ENCODE peak calls at places on chromosomes 13 and 19, in six cellular contexts. Y is GM13976, A is endothelial cell, K is endothelial cell of umbilical vein, N is fibroblast of pulmonary artery, W is ascending aorta. Q is an unnamed sample.

GRCh38 chr13:110126391-110126961 is 180.5 kb downstream of the COL4A1 start:
- DNase-seq in Y (no peak), A (peak; percentile 52), K (peak; percentile 98), N (peak; percentile 98), W (peak; percentile 84), Q (no peak)

GRCh38 chr13:35478384-35479222 is 2.1 kb upstream of the MAB21L1 start:
- DNase-seq in Y (no peak), A (peak; percentile 51), K (no peak), N (no peak), W (no peak), Q (no peak)

GRCh38 chr13:42981317-42981716 is 10.7 kb downstream of the EPSTI1 start:
- DNase-seq in Y (no peak), A (no peak), K (no peak), N (peak; percentile 76), W (no peak), Q (no peak)

GRCh38 chr19:43651758-43652545 is 12.3 kb upstream of the CADM4 start:
- DNase-seq in Y (peak; percentile 70), A (peak; percentile 71), K (peak; percentile 77), N (peak; percentile 77), W (no peak), Q (no peak)

GRCh38 chr13:44272692-44273091 is 100.9 kb upstream of the SERP2 start:
- DNase-seq in Y (no peak), A (no peak), K (no peak), N (no peak), W (peak; percentile 74), Q (no peak)

GRCh38 chr13:77595166-77595810 is 59.8 kb downstream of the SCEL start:
- DNase-seq in Y (no peak), A (no peak), K (no peak), N (no peak), W (no peak), Q (no peak)

GRCh38 chr19:6730153-6730804 is 7.1 kb downstream of the GPR108 start:
- DNase-seq in Y (no peak), A (no peak), K (no peak), N (no peak), W (peak; percentile 82), Q (peak; percentile 96)

GRCh38 chr19:45791744-45792481 is 732 bp downstream of the DMWD start:
- DNase-seq in Y (no peak), A (no peak), K (no peak), N (no peak), W (no peak), Q (no peak)

GRCh38 chr19:12126707-12127106 is 13.4 kb downstream of the ZNF20 start:
- DNase-seq in Y (no peak), A (no peak), K (no peak), N (peak; percentile 30), W (no peak), Q (no peak)

GRCh38 chr13:40613192-40613818 is 53.1 kb downstream of the FOXO1 start:
- DNase-seq in Y (peak; percentile 43), A (no peak), K (peak; percentile 70), N (no peak), W (peak; percentile 66), Q (no peak)

GRCh38 chr13:66888698-66889097 is 341.4 kb downstream of the PCDH9 start:
- DNase-seq in Y (no peak), A (no peak), K (no peak), N (peak; percentile 16), W (no peak), Q (no peak)

GRCh38 chr19:16836115-16836905 is 7.1 kb downstream of the SIN3B start:
- DNase-seq in Y (peak; percentile 77), A (no peak), K (no peak), N (no peak), W (no peak), Q (no peak)
- TF ChIP-seq CTCF in Y (peak; percentile 18), A (no peak), K (peak; percentile 4), N (no peak), W (no peak), Q (no peak)

GRCh38 chr13:86788624-86789023 is 882.5 kb upstream of the SLITRK5 start:
- DNase-seq in Y (no peak), A (no peak), K (no peak), N (no peak), W (no peak), Q (no peak)
- TF ChIP-seq CTCF in Y (no peak), A (no peak), K (no peak), N (no peak), W (no peak), Q (no peak)

DNA sequence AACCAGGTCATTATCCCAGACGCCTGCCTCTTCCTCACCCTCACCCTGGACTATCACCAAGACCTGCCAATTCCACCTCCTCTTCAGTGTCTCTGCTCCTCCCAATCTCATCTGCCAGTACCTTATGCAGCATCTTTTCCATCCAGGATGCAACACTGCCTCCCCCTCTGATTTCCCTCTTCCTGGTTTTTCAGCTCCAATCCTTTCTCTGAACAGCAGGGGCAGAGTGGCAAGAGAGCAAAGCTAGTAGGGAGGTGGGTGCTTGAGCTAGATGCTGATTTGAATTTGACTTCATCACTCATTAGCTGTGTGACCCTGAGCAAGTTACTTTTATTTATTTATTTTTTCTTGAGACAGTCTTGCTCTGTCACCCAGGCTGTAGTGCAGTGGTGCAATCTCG is 25.6 kb upstream of the CABP5 start:
- DNase-seq in Y (no peak), A (peak; percentile 5), K (no peak), N (no peak), W (no peak), Q (no peak)
- TF ChIP-seq CTCF in Y (no peak), A (no peak), K (no peak), N (no peak), W (no peak), Q (no peak)

DNA sequence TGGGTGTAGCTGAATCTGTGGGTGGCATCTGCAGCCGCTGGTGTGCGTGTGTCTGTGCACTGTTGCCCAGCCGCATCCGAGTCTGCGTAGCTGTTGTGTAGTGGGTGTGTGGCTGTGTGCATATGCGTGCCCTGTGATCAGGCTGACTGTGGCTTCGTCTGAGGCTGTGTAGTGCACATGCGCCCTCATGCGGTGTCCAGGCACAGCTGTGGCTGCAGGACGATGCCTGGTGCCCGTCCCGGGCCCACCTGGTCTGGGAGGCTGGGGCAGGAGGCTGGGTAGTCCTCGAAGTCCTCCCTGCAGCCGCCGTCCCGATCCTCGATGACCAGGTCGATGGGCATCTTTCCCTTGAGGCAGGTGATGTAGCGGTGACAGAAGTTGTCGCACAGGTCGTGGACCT is 4.9 kb downstream of the MEIS3 start:
- DNase-seq in Y (no peak), A (peak; percentile 48), K (no peak), N (no peak), W (no peak), Q (no peak)
- TF ChIP-seq CTCF in Y (no peak), A (no peak), K (peak; percentile 47), N (no peak), W (no peak), Q (no peak)

GRCh38 chr13:59750860-59751259 is 412.9 kb downstream of the DIAPH3 start:
- DNase-seq in Y (no peak), A (peak; percentile 21), K (peak; percentile 4), N (peak; percentile 67), W (no peak), Q (no peak)

GRCh38 chr13:59745395-59745788 is 418.3 kb downstream of the DIAPH3 start:
- DNase-seq in Y (no peak), A (no peak), K (no peak), N (peak; percentile 59), W (no peak), Q (no peak)

GRCh38 chr13:59744747-59745394 is 418.9 kb downstream of the DIAPH3 start:
- DNase-seq in Y (no peak), A (no peak), K (no peak), N (no peak), W (no peak), Q (no peak)

GRCh38 chr13:59746291-59746962 is 417.3 kb downstream of the DIAPH3 start:
- DNase-seq in Y (no peak), A (no peak), K (no peak), N (peak; percentile 23), W (no peak), Q (no peak)

DNA sequence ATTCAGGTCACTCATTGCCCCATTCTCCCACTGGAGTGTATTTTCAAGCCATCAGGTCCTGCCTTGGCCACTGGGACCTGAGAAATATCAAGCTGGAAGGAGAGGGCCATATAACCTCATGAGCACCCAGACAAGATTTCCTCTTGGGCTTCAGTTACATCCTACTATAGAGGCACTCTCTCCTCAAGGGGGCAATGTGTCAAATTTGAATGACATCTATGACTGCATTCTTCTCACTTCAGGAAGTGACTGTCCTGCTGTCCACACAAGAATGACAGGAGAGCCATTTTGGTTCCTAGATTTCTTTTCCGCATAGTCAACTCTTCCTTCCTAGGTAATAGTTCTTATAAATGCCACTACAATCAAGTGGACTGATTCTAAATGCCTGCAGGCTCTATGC is 416.2 kb downstream of the DIAPH3 start:
- DNase-seq in Y (no peak), A (no peak), K (no peak), N (no peak), W (no peak), Q (no peak)
- TF ChIP-seq CTCF in Y (no peak), A (no peak), K (no peak), N (no peak), W (no peak), Q (no peak)

GRCh38 chr13:106028916-106029315 is 506.5 kb downstream of the EFNB2 start:
- DNase-seq in Y (no peak), A (no peak), K (no peak), N (no peak), W (no peak), Q (no peak)

GRCh38 chr13:106029901-106030300 is 505.6 kb downstream of the EFNB2 start:
- DNase-seq in Y (no peak), A (no peak), K (no peak), N (no peak), W (no peak), Q (no peak)

GRCh38 chr13:106036870-106037269 is 498.6 kb downstream of the EFNB2 start:
- DNase-seq in Y (no peak), A (no peak), K (no peak), N (no peak), W (no peak), Q (no peak)

GRCh38 chr13:106034201-106034600 is 501.3 kb downstream of the EFNB2 start:
- DNase-seq in Y (no peak), A (no peak), K (no peak), N (peak; percentile 33), W (no peak), Q (no peak)

GRCh38 chr13:106033634-106034033 is 501.8 kb downstream of the EFNB2 start:
- DNase-seq in Y (no peak), A (no peak), K (peak; percentile 4), N (peak; percentile 84), W (no peak), Q (no peak)
- TF ChIP-seq CTCF in Y (no peak), A (peak; percentile 44), K (peak; percentile 12), N (peak; percentile 48), W (no peak), Q (no peak)

GRCh38 chr19:4007836-4008539 is 452 bp downstream of the PIAS4 start:
- DNase-seq in Y (no peak), A (no peak), K (peak; percentile 36), N (no peak), W (no peak), Q (no peak)

GRCh38 chr19:4010808-4011110 is 3.2 kb downstream of the PIAS4 start:
- DNase-seq in Y (no peak), A (no peak), K (no peak), N (no peak), W (no peak), Q (no peak)

GRCh38 chr19:4009990-4010807 is 2.7 kb downstream of the PIAS4 start:
- DNase-seq in Y (no peak), A (no peak), K (no peak), N (no peak), W (no peak), Q (no peak)

GRCh38 chr19:4012092-4012974 is 4.8 kb downstream of the PIAS4 start:
- DNase-seq in Y (no peak), A (no peak), K (no peak), N (no peak), W (no peak), Q (no peak)

GRCh38 chr19:4007021-4007835 is at the start of gene PIAS4:
- DNase-seq in Y (peak; percentile 100), A (peak; percentile 96), K (peak; percentile 95), N (peak; percentile 93), W (peak; percentile 97), Q (peak; percentile 86)
- TF ChIP-seq CTCF in Y (no peak), A (no peak), K (no peak), N (no peak), W (no peak), Q (no peak)

Q was measured in omental fat pad.